ENCODE peak calls at places on chromosomes 5 and 9, in nine cellular contexts. V, I, X, R, P, W, Q, M and T are unnamed samples.
A peak's percentile ranks its signal among the peaks of the same experiment; 100 is the strongest.

GRCh38 chr5:56673171-56673570 is 142.2 kb upstream of the MAP3K1 start:
- DNase-seq in W (peak; percentile 10), P (no peak), V (no peak), I (no peak), X (no peak), M (no peak), Q (no peak), R (no peak), T (no peak)

GRCh38 chr5:124561451-124561850 is 185.0 kb downstream of the ZNF608 start:
- DNase-seq in P (no peak), W (no peak), I (no peak), Q (no peak), V (no peak), X (no peak), R (no peak), M (no peak), T (peak; percentile 71)

GRCh38 chr9:18275313-18275990 is 198.5 kb upstream of the ADAMTSL1 start:
- DNase-seq in I (no peak), R (no peak), Q (no peak), V (no peak), M (no peak), W (no peak), X (no peak), P (no peak), T (peak; percentile 60)

GRCh38 chr9:118059520-118060278 is 355.5 kb downstream of the TLR4 start:
- DNase-seq in Q (peak; percentile 9), V (peak; percentile 44), P (peak; percentile 28), R (no peak), I (peak; percentile 14), X (no peak), W (no peak), M (peak; percentile 84), T (peak; percentile 63)

GRCh38 chr9:9212963-9213362 is 1399.8 kb downstream of the PTPRD start:
- DNase-seq in V (no peak), Q (no peak), P (no peak), R (no peak), X (no peak), W (no peak), I (no peak), M (no peak), T (no peak)

GRCh38 chr9:105760053-105760452 is 65.7 kb downstream of the TMEM38B start:
- DNase-seq in P (peak; percentile 23), Q (no peak), R (no peak), W (no peak), I (no peak), V (no peak), X (no peak), M (no peak), T (peak; percentile 13)

GRCh38 chr5:174082286-174082685 is 36.8 kb downstream of the NSG2 start:
- DNase-seq in Q (no peak), I (no peak), R (no peak), P (no peak), W (no peak), M (no peak), X (peak; percentile 75), V (no peak), T (peak; percentile 6)

GRCh38 chr5:31023105-31023504 is 170.4 kb upstream of the CDH6 start:
- DNase-seq in W (no peak), X (no peak), V (no peak), R (no peak), M (no peak), Q (no peak), I (no peak), P (peak; percentile 68), T (peak; percentile 75)

GRCh38 chr5:169652057-169652456 is 15.0 kb downstream of the DOCK2 start:
- DNase-seq in W (peak; percentile 65), Q (no peak), X (no peak), M (no peak), V (no peak), I (no peak), R (no peak), P (no peak), T (no peak)

GRCh38 chr5:59021837-59022514 is 439.1 kb downstream of the RAB3C start:
- DNase-seq in W (peak; percentile 51), R (no peak), V (no peak), P (no peak), M (no peak), I (no peak), Q (no peak), X (peak; percentile 32), T (peak; percentile 33)

GRCh38 chr9:111412280-111412679 is 71.9 kb downstream of the ECPAS start:
- DNase-seq in W (no peak), Q (no peak), M (no peak), V (no peak), X (no peak), P (peak; percentile 5), I (peak; percentile 90), R (no peak), T (no peak)

GRCh38 chr5:159878988-159879471 is 37.3 kb upstream of the ADRA1B start:
- DNase-seq in V (peak; percentile 26), M (peak; percentile 79), R (peak; percentile 94), P (peak; percentile 89), X (peak; percentile 84), I (peak; percentile 75), Q (no peak), W (peak; percentile 65), T (peak; percentile 74)

GRCh38 chr9:85871008-85871407 is 69.9 kb upstream of the NAA35 start:
- DNase-seq in X (no peak), R (no peak), Q (no peak), P (no peak), V (no peak), M (no peak), W (no peak), I (no peak), T (no peak)

GRCh38 chr9:125189361-125190289 is at the start of gene PPP6C:
- DNase-seq in W (peak; percentile 98), M (peak; percentile 98), I (peak; percentile 97), X (peak; percentile 96), P (peak; percentile 97), V (peak; percentile 97), R (peak; percentile 100), Q (peak; percentile 86), T (peak; percentile 97)
- TF ChIP-seq CTCF in W (peak; percentile 59), M (peak; percentile 71), I (peak; percentile 79), X (peak; percentile 54), P (peak; percentile 56), V (peak; percentile 62), R (peak; percentile 87), Q (peak; percentile 70), T (peak; percentile 61)

GRCh38 chr5:2005101-2006041 is 122.6 kb upstream of the IRX4 start:
- DNase-seq in P (no peak), R (no peak), I (no peak), V (no peak), X (no peak), Q (no peak), W (no peak), M (no peak), T (no peak)
- TF ChIP-seq CTCF in P (no peak), R (no peak), I (no peak), V (no peak), X (no peak), Q (no peak), W (no peak), M (no peak), T (no peak)

GRCh38 chr5:14762568-14763216 is 98.2 kb downstream of the OTULIN start:
- DNase-seq in M (no peak), Q (no peak), R (no peak), X (no peak), I (no peak), P (no peak), W (no peak), V (no peak), T (no peak)
- TF ChIP-seq CTCF in M (no peak), Q (no peak), R (no peak), X (no peak), I (no peak), P (no peak), W (no peak), V (no peak), T (no peak)

DNA sequence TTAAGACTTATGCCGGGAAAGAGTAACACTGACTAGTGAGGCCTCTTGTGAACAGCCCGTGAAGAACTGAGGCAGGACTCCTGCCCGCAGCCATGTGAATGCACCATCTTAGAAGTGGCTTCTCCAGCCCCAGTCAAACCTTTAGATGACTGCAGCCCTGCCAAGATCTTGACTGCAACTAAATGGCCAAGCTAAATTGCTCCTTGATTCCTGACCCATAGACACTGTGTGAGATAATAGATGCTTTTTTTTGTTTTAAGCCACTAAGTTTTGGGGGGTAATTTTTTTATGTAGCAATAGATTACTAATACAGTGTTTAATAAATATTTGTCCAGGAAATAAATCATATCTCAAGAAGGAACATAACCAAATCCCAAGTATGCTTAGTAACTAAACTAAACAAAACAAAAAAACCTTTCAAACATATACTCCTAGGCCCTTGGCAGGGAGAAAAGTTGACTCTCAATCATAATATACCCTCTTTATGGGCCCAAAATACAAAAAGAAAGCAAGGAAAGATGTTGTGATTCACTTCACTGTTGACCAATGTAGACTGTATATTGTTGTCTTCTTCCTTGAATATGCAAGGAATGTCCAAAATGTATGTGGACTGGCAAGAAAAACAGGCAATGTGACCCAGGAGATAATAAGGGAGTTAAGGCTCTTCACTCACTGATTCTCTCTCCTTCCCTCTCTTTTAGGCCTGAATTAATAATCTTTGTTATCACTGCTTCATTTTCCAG is 79.7 kb upstream of the ZNF366 start:
- DNase-seq in P (peak; percentile 68), X (no peak), M (no peak), I (no peak), V (no peak), Q (no peak), R (no peak), W (no peak), T (peak; percentile 44)
- TF ChIP-seq CTCF in P (no peak), X (no peak), M (no peak), I (no peak), V (no peak), Q (no peak), R (no peak), W (no peak), T (no peak)

DNA sequence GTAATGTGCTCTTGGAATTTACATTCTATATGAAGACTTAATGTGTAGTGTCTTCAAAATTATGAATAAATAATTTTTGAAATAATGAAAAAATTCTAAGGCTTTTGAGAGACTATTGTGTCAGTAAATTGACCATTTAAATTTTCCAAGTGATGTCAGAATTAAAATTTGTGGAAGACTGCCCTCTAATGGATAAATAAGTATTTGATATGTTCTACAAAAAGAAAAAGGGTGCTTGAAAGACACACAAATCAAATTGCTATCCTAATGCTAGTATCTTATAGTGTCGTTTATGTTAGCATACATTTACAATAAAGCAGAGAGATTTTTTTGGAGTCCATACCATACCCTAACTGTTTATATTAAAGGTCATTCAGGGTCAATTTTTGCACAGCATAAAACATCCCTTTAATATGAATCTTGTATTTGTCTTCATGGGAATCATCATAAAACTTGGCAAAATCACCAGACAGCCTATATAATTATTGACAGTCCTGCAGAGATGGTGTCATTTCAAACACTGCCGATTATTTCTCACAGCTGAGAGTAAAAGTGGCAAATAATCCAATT is 120.8 kb upstream of the SLC27A6 start:
- DNase-seq in P (peak; percentile 60), Q (no peak), R (no peak), M (peak; percentile 56), V (no peak), X (no peak), I (no peak), W (no peak), T (peak; percentile 39)
- TF ChIP-seq CTCF in P (peak; percentile 28), Q (peak; percentile 28), R (no peak), M (peak; percentile 28), V (peak; percentile 73), X (no peak), I (peak; percentile 74), W (peak; percentile 46), T (no peak)

GRCh38 chr9:95516736-95517558 is at the start of gene PTCH1:
- DNase-seq in V (peak; percentile 63), Q (no peak), M (peak; percentile 72), X (peak; percentile 62), W (peak; percentile 47), R (peak; percentile 52), P (peak; percentile 55), I (no peak), T (peak; percentile 57)
- TF ChIP-seq CTCF in V (no peak), Q (no peak), M (no peak), X (no peak), W (no peak), R (no peak), P (no peak), I (no peak), T (no peak)